ENCODE peak calls at places on chromosomes 6 and 20, in nine cellular contexts. Y is spleen, W is esophagus muscularis mucosa, K is prostate gland, T is H1, Z is transverse colon, P is stomach, E is sigmoid colon, Q is suprapubic skin. O is an unnamed sample.

GRCh38 chr6:56346958-56347357 is 99.6 kb upstream of the COL21A1 start:
- DNase-seq in Y (no peak), W (no peak), K (no peak), T (no peak), Z (no peak), P (no peak), E (no peak), Q (no peak), O (no peak)

GRCh38 chr20:61726979-61727378 is 338.7 kb downstream of the TAF4 start:
- DNase-seq in Y (no peak), W (no peak), K (no peak), T (no peak), Z (no peak), P (no peak), E (no peak), Q (no peak), O (no peak)

GRCh38 chr6:157982580-157983438 is 1.1 kb downstream of the SYNJ2 start:
- DNase-seq in Y (peak), W (no peak), K (no peak), T (no peak), Z (peak), P (no peak), E (peak), Q (peak), O (no peak)

GRCh38 chr6:78347191-78347916 is 520.0 kb upstream of the IRAK1BP1 start:
- DNase-seq in Y (no peak), W (no peak), K (no peak), T (no peak), Z (no peak), P (no peak), E (no peak), Q (no peak), O (no peak)

GRCh38 chr6:2982464-2983121 is 11.2 kb upstream of the SERPINB6 start:
- DNase-seq in Y (no peak), W (no peak), K (no peak), T (no peak), Z (no peak), P (no peak), E (no peak), Q (no peak), O (no peak)

GRCh38 chr6:111679126-111679525 is 73.4 kb upstream of the TRAF3IP2 start:
- DNase-seq in Y (no peak), W (peak), K (no peak), T (no peak), Z (no peak), P (no peak), E (no peak), Q (no peak), O (no peak)

GRCh38 chr6:16903470-16903869 is 142.2 kb upstream of the ATXN1 start:
- DNase-seq in Y (no peak), W (no peak), K (no peak), T (no peak), Z (no peak), P (no peak), E (no peak), Q (no peak), O (no peak)

GRCh38 chr6:9646346-9647042 is 768.4 kb downstream of the TFAP2A start:
- DNase-seq in Y (no peak), W (no peak), K (no peak), T (no peak), Z (no peak), P (no peak), E (no peak), Q (no peak), O (no peak)

GRCh38 chr20:45857836-45858250 is 429 bp downstream of the ZSWIM3 start:
- DNase-seq in Y (no peak), W (no peak), K (no peak), T (no peak), Z (no peak), P (no peak), E (no peak), Q (no peak), O (no peak)

GRCh38 chr6:120122401-120122800 is 772.8 kb upstream of the MAN1A1 start:
- DNase-seq in Y (no peak), W (no peak), K (no peak), T (no peak), Z (no peak), P (no peak), E (no peak), Q (no peak), O (no peak)

GRCh38 chr6:72631480-72631879 is 9.6 kb downstream of the KCNQ5 start:
- DNase-seq in Y (no peak), W (no peak), K (no peak), T (no peak), Z (no peak), P (no peak), E (no peak), Q (no peak), O (no peak)

GRCh38 chr6:78538002-78538401 is 329.3 kb upstream of the IRAK1BP1 start:
- DNase-seq in Y (no peak), W (no peak), K (no peak), T (no peak), Z (no peak), P (no peak), E (no peak), Q (no peak), O (no peak)

GRCh38 chr6:22764521-22764920 is 195.2 kb downstream of the HDGFL1 start:
- DNase-seq in Y (no peak), W (no peak), K (no peak), T (no peak), Z (no peak), P (no peak), E (no peak), Q (no peak), O (no peak)

GRCh38 chr6:20661721-20662120 is 127.5 kb downstream of the CDKAL1 start:
- DNase-seq in Y (no peak), W (no peak), K (peak), T (no peak), Z (no peak), P (no peak), E (no peak), Q (no peak), O (no peak)

GRCh38 chr6:158870418-158870957 is 51.3 kb upstream of the EZR start:
- DNase-seq in Y (no peak), W (no peak), K (no peak), T (no peak), Z (no peak), P (no peak), E (no peak), Q (no peak), O (no peak)

GRCh38 chr20:10090588-10091166 is 55.9 kb downstream of the ANKEF1 start:
- DNase-seq in Y (no peak), W (no peak), K (peak), T (no peak), Z (peak), P (peak), E (no peak), Q (no peak), O (no peak)

GRCh38 chr20:21102691-21103311 is 3.4 kb downstream of the LINC00237 start:
- DNase-seq in Y (peak), W (peak), K (no peak), T (peak), Z (peak), P (peak), E (peak), Q (no peak), O (no peak)

GRCh38 chr20:5786930-5787826 is 37.0 kb downstream of the SHLD1 start:
- DNase-seq in Y (no peak), W (no peak), K (peak), T (no peak), Z (no peak), P (no peak), E (no peak), Q (no peak), O (no peak)

DNA sequence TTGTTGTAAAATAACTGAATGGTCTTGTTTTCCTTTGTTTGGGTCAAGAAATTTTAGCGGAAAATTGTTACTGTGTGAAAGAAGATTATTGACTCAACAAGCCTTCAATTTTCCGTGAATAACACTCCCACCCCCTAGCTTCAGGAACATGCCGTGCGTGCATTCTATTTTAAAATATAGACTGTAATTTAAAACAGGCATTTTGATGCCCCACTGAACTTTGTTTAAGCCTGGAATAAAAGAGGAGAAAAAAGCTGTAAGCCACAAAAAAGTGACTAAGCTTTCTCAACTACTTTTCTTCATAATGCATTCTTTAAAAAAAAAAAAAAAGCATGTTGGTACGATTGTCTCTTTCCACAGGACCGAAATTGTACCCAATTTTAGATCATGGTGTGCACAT is 166.0 kb downstream of the ARID1B start:
- DNase-seq in Y (no peak), W (no peak), K (no peak), T (no peak), Z (no peak), P (no peak), E (no peak), Q (no peak), O (no peak)
- TF ChIP-seq CTCF in Y (no peak), W (no peak), K (no peak), T (no peak), Z (no peak), P (no peak), E (no peak), Q (no peak), O (no peak)

GRCh38 chr20:53643031-53643832 is 49.6 kb upstream of the ZNF217 start:
- DNase-seq in Y (peak), W (no peak), K (peak), T (no peak), Z (peak), P (peak), E (no peak), Q (no peak), O (no peak)
- TF ChIP-seq POLR2A in Y (no peak), W (no peak), K (no peak), T (no peak), Z (peak), P (no peak), E (no peak), Q (no peak), O (no peak)

DNA sequence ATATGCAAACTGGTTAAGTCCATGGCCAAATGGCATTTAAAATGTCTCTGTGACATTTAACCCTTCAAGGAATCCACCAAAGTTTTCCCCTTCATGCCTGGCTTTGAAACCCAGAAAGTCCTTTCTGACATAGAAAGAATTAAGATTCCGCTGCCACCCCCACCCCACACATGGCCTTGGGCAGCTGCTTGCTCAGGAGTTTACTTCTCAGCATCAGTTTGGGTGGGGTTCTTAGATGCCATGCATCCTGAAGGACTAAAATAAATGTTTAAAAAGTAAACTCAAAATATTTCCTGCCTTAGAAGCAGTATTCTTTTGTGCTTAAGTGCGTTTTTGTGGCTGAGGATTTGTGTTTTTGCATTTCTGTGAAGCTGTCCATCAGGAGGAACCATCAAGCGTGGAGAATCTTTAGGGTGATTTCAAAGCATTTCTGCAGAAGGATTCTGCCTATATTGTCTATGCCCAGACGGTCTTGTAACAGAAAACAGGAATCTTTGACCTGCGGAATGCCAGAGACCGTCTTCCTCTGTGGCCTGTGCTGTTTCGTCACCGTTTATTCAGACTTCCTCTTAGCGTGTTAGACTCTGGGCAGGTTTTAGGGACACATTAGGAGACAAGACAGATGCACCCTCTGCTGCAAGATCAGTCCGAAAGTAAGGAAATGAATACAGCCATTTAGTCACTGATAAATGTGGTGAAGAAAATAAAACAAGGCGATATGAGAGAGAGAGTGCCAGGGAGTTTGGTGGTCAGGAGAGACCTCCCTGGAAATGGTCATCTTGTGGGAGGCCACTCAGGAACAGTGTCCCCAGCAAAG is 6.2 kb downstream of the DUSP22 start:
- DNase-seq in Y (no peak), W (no peak), K (no peak), T (no peak), Z (no peak), P (no peak), E (no peak), Q (peak), O (no peak)
- TF ChIP-seq POLR2AphosphoS5 in Y (no peak), W (no peak), K (no peak), T (no peak), Z (no peak), P (no peak), E (no peak), Q (no peak), O (no peak)

GRCh38 chr6:110518281-110518623 is 41.8 kb upstream of the SLC22A16 start:
- DNase-seq in Y (no peak), W (no peak), K (no peak), T (no peak), Z (no peak), P (no peak), E (no peak), Q (no peak), O (no peak)
- TF ChIP-seq CTCF in Y (no peak), W (no peak), K (peak), T (peak), Z (peak), P (no peak), E (no peak), Q (no peak), O (no peak)

GRCh38 chr6:25138697-25139051 is 140.5 kb upstream of the CARMIL1 start:
- DNase-seq in Y (no peak), W (no peak), K (no peak), T (no peak), Z (no peak), P (no peak), E (no peak), Q (no peak), O (no peak)

GRCh38 chr6:25137497-25137896 is 141.7 kb upstream of the CARMIL1 start:
- DNase-seq in Y (no peak), W (no peak), K (no peak), T (no peak), Z (no peak), P (no peak), E (no peak), Q (no peak), O (no peak)

GRCh38 chr6:25142506-25142905 is 136.7 kb upstream of the CARMIL1 start:
- DNase-seq in Y (no peak), W (no peak), K (no peak), T (no peak), Z (no peak), P (no peak), E (no peak), Q (no peak), O (no peak)

GRCh38 chr6:25136879-25137278 is 142.3 kb upstream of the CARMIL1 start:
- DNase-seq in Y (no peak), W (no peak), K (no peak), T (no peak), Z (no peak), P (no peak), E (no peak), Q (no peak), O (no peak)

GRCh38 chr6:25138024-25138696 is 141.0 kb upstream of the CARMIL1 start:
- DNase-seq in Y (peak), W (no peak), K (peak), T (no peak), Z (peak), P (peak), E (peak), Q (no peak), O (no peak)
- TF ChIP-seq POLR2A in Y (no peak), W (no peak), K (peak), T (no peak), Z (peak), P (no peak), E (peak), Q (peak), O (no peak)

DNA sequence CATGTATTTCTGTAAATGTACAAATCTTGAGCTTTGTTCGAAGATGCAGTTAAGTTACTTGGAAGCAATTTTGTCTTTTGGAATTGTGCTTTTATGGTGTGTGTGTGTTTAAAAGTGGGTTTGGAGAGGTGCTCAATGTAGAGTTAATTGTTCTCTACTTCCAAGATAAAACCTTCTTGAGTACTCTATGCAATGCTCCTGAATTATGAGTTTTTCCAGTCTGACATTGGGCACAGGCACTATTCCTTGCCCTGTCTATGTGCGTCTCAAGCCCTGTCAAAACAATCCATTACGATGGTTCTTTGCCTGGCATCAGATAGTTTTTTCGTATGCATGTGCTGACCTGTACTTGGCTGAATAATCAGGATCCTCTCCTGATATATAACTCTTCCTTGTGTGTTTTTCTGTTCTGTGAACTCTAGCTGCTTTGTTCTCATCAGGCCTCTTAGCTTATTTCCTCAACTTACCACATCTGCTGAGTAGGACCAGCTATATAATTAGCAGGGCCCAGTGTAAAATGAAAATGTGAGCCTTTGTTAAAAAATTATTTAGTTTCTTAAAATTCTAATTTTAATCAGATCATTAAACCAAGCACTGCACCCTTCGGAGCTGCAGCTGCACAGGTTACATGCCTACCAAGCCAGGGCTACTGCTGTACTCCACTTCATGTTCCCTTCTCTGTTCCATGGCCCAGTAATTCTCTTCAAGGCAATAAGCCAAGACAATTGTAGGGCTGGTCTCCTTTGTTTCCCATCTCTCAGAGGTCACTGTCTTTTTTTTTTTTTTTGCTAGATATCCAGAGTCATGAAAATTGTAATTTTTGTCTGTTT is 160.1 kb downstream of the ZFAND3 start:
- DNase-seq in Y (no peak), W (no peak), K (peak), T (no peak), Z (no peak), P (no peak), E (no peak), Q (no peak), O (no peak)
- TF ChIP-seq POLR2AphosphoS5 in Y (no peak), W (no peak), K (no peak), T (no peak), Z (no peak), P (no peak), E (no peak), Q (no peak), O (no peak)

DNA sequence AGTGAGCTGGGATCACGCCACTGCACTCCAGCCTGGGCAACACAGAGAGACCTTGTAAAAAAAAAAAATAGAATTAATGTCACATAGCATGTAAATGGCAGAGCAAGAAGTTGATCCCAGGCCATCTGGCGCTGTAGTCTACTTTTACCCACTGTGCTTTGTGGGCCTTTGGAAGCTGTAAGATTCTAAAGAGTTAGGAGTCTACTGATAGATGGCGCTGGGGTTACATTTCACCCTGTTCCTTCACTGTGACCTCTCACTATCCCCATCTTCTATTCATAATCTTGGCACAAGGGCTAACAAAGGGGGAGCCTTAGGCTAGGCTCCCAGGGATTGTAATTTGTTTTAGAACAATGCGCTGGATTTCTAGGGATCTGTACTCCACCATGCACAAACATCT is 24.4 kb downstream of the SIRPD start:
- DNase-seq in Y (no peak), W (peak), K (no peak), T (no peak), Z (no peak), P (no peak), E (no peak), Q (no peak), O (no peak)
- TF ChIP-seq CTCF in Y (no peak), W (no peak), K (no peak), T (peak), Z (no peak), P (no peak), E (no peak), Q (no peak), O (no peak)

DNA sequence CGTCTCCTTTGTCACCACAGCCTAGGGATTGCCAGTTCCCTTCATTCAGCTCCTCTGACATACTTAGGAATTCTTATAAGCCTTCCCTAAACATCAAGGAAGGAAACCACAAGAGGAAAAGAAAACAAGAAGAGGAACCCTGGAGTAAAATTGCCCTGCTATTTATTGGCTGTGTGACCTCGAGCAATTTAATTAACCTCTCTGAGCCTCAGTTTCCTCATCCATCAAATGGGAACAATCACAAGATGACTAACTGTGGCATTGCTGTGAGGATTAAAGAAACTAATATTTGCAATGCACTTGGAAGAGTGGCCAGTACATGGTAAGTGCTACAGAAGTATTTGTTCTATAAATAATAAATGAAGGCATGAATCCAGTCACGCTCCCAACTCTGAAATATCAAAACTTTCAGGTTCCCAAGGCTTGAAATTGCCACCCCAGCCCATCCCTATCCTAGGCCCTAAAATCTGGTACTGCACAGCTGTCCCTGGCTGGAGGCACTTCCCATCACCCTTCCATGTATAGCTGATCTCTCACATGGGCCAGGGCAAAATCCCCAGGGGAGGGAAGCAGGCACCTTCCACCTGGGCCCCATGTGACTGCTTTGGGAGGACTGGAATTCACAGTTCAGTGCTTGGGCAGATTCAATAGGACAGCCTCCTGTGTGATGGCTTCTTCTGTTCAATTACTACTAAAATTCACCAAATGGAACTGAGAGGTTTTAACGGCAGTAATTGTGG is 77.9 kb upstream of the MAFB start:
- DNase-seq in Y (no peak), W (no peak), K (no peak), T (no peak), Z (no peak), P (no peak), E (no peak), Q (no peak), O (no peak)
- TF ChIP-seq POLR2A in Y (no peak), W (no peak), K (no peak), T (no peak), Z (no peak), P (no peak), E (no peak), Q (no peak), O (no peak)

O was measured in vagina.